ENCODE peak calls at places on chromosomes 12 and 14, in eight cellular contexts. Q, H, Y, L, C, I, O and M are unnamed samples.

GRCh38 chr14:39974036-39974435 is 541.8 kb upstream of the FBXO33 start:
- DNase-seq in Q (no peak), H (no peak), Y (no peak), L (no peak), C (no peak), I (no peak), O (no peak), M (no peak)

GRCh38 chr12:94644141-94644575 is 6.2 kb downstream of the TMCC3 start:
- DNase-seq in Q (no peak), H (no peak), Y (no peak), L (peak), C (no peak), I (no peak), O (no peak), M (no peak)

GRCh38 chr12:120397827-120398563 is 29.0 kb upstream of the MSI1 start:
- DNase-seq in Q (no peak), H (no peak), Y (no peak), L (no peak), C (no peak), I (peak), O (no peak), M (no peak)

GRCh38 chr14:33791971-33792370 is 158.9 kb downstream of the EGLN3 start:
- DNase-seq in Q (no peak), H (no peak), Y (no peak), L (no peak), C (no peak), I (no peak), O (no peak), M (no peak)

GRCh38 chr12:9907769-9908168 is 24.4 kb downstream of the CLEC2A start:
- DNase-seq in Q (no peak), H (no peak), Y (no peak), L (no peak), C (no peak), I (no peak), O (no peak), M (no peak)

GRCh38 chr12:50589650-50590435 is 85.1 kb downstream of the DIP2B start:
- DNase-seq in Q (no peak), H (peak), Y (no peak), L (no peak), C (no peak), I (no peak), O (no peak), M (no peak)

GRCh38 chr14:90242444-90242843 is 13.9 kb upstream of the PSMC1 start:
- DNase-seq in Q (no peak), H (no peak), Y (no peak), L (no peak), C (no peak), I (no peak), O (no peak), M (no peak)

GRCh38 chr14:74570696-74571095 is 41.3 kb downstream of the LTBP2 start:
- DNase-seq in Q (no peak), H (no peak), Y (no peak), L (no peak), C (no peak), I (no peak), O (no peak), M (no peak)

GRCh38 chr12:132955094-132955932 is 793 bp downstream of the ZNF605 start:
- DNase-seq in Q (no peak), H (no peak), Y (peak), L (peak), C (peak), I (peak), O (peak), M (peak)

GRCh38 chr12:3131129-3131528 is 54.0 kb downstream of the TSPAN9 start:
- DNase-seq in Q (no peak), H (no peak), Y (no peak), L (no peak), C (no peak), I (no peak), O (no peak), M (no peak)

GRCh38 chr14:36477266-36477665 is 42.8 kb downstream of the NKX2-1 start:
- DNase-seq in Q (no peak), H (no peak), Y (no peak), L (no peak), C (no peak), I (no peak), O (no peak), M (no peak)

GRCh38 chr12:97148941-97149559 is 242.0 kb downstream of the NEDD1 start:
- DNase-seq in Q (no peak), H (peak), Y (peak), L (peak), C (peak), I (peak), O (peak), M (no peak)

GRCh38 chr14:101835566-101835965 is 74.1 kb downstream of the PPP2R5C start:
- DNase-seq in Q (no peak), H (no peak), Y (no peak), L (no peak), C (no peak), I (no peak), O (no peak), M (no peak)

GRCh38 chr12:4277205-4277543 is 3.6 kb downstream of the CCND2 start:
- DNase-seq in Q (no peak), H (no peak), Y (no peak), L (no peak), C (no peak), I (no peak), O (no peak), M (no peak)

GRCh38 chr12:68495666-68496065 is 115.0 kb upstream of the RAP1B start:
- DNase-seq in Q (no peak), H (no peak), Y (no peak), L (no peak), C (no peak), I (no peak), O (no peak), M (no peak)

GRCh38 chr12:43245947-43246346 is 306.1 kb downstream of the ADAMTS20 start:
- DNase-seq in Q (no peak), H (no peak), Y (no peak), L (no peak), C (no peak), I (no peak), O (no peak), M (no peak)

GRCh38 chr12:108324678-108325358 is 14.3 kb downstream of the CMKLR1 start:
- DNase-seq in Q (no peak), H (no peak), Y (no peak), L (no peak), C (no peak), I (no peak), O (no peak), M (no peak)

GRCh38 chr14:99267871-99268775 is 3.9 kb downstream of the BCL11B start:
- DNase-seq in Q (no peak), H (no peak), Y (no peak), L (no peak), C (no peak), I (no peak), O (no peak), M (no peak)

GRCh38 chr12:52901715-52902541 is 2.9 kb downstream of the KRT8 start:
- DNase-seq in Q (no peak), H (no peak), Y (no peak), L (no peak), C (no peak), I (no peak), O (no peak), M (no peak)

GRCh38 chr12:17810399-17810798 is 279.6 kb downstream of the RERGL start:
- DNase-seq in Q (no peak), H (no peak), Y (no peak), L (no peak), C (no peak), I (no peak), O (no peak), M (no peak)

GRCh38 chr12:119051474-119051873 is 70.1 kb downstream of the SRRM4 start:
- DNase-seq in Q (no peak), H (no peak), Y (no peak), L (no peak), C (no peak), I (no peak), O (no peak), M (no peak)

GRCh38 chr12:6632026-6632978 is 3.5 kb downstream of the LPAR5 start:
- DNase-seq in Q (no peak), H (peak), Y (peak), L (peak), C (no peak), I (no peak), O (no peak), M (no peak)

GRCh38 chr14:37591941-37592287 is 3.1 kb downstream of the FOXA1 start:
- DNase-seq in Q (no peak), H (no peak), Y (no peak), L (no peak), C (peak), I (peak), O (no peak), M (no peak)

GRCh38 chr12:117587646-117588287 is 226.3 kb upstream of the NOS1 start:
- DNase-seq in Q (no peak), H (peak), Y (peak), L (peak), C (peak), I (peak), O (peak), M (peak)

GRCh38 chr14:38098074-38098846 is 109.4 kb upstream of the SSTR1 start:
- DNase-seq in Q (no peak), H (no peak), Y (no peak), L (peak), C (no peak), I (no peak), O (no peak), M (no peak)

GRCh38 chr14:56963381-56963780 is 153.1 kb upstream of the OTX2 start:
- DNase-seq in Q (no peak), H (no peak), Y (no peak), L (no peak), C (no peak), I (no peak), O (no peak), M (no peak)

GRCh38 chr14:68548194-68549056 is 244.4 kb downstream of the ZFP36L1 start:
- DNase-seq in Q (no peak), H (no peak), Y (peak), L (peak), C (peak), I (peak), O (no peak), M (peak)

GRCh38 chr12:14984036-14984435 is 11.2 kb downstream of the PDE6H start:
- DNase-seq in Q (no peak), H (no peak), Y (no peak), L (no peak), C (no peak), I (no peak), O (no peak), M (no peak)

GRCh38 chr12:132261328-132262138 is 67.9 kb downstream of the GALNT9 start:
- DNase-seq in Q (no peak), H (no peak), Y (no peak), L (no peak), C (no peak), I (no peak), O (no peak), M (no peak)

GRCh38 chr12:50979369-50980052 is 27.2 kb downstream of the HIGD1C start:
- DNase-seq in Q (no peak), H (peak), Y (no peak), L (no peak), C (no peak), I (no peak), O (no peak), M (no peak)

GRCh38 chr12:78802593-78802992 is 62.0 kb upstream of the SYT1 start:
- DNase-seq in Q (no peak), H (no peak), Y (no peak), L (peak), C (no peak), I (no peak), O (no peak), M (no peak)